ENCODE peak calls at places on chromosome 3, in four cellular contexts. H is K562, Z is GM12878, D is HepG2. K is an unnamed sample.

GRCh38 chr3:133393691-133394474 is 6.0 kb upstream of the BFSP2 start:
- DNase-seq in H (no peak), Z (no peak), D (no peak), K (no peak)

GRCh38 chr3:186413615-186414415 is 51.8 kb upstream of the DGKG start:
- DNase-seq in H (no peak), Z (peak; percentile 17), D (no peak), K (peak; percentile 45)

GRCh38 chr3:52428151-52429005 is 16.5 kb downstream of the SEMA3G start:
- DNase-seq in H (peak; percentile 31), Z (no peak), D (peak; percentile 76), K (peak; percentile 38)

GRCh38 chr3:50616003-50616769 is 765 bp upstream of the MAPKAPK3 start:
- DNase-seq in H (peak; percentile 60), Z (no peak), D (peak; percentile 74), K (peak; percentile 91)

GRCh38 chr3:60588806-60589205 is 662.4 kb downstream of the FHIT start:
- DNase-seq in H (no peak), Z (no peak), D (no peak), K (no peak)

GRCh38 chr3:37054370-37054769 is 61.1 kb downstream of the MLH1 start:
- DNase-seq in H (no peak), Z (peak; percentile 32), D (no peak), K (no peak)

GRCh38 chr3:135965129-135965505 is 411 bp upstream of the PPP2R3A start:
- DNase-seq in H (no peak), Z (no peak), D (no peak), K (no peak)

GRCh38 chr3:160869825-160870224 is 113.8 kb downstream of the PPM1L start:
- DNase-seq in H (no peak), Z (no peak), D (no peak), K (no peak)

GRCh38 chr3:39809995-39810595 is 686 bp downstream of the MYRIP start:
- DNase-seq in H (no peak), Z (no peak), D (no peak), K (peak; percentile 36)

GRCh38 chr3:71251156-71251775 is 332.3 kb downstream of the FOXP1 start:
- DNase-seq in H (no peak), Z (no peak), D (peak; percentile 49), K (no peak)

DNA sequence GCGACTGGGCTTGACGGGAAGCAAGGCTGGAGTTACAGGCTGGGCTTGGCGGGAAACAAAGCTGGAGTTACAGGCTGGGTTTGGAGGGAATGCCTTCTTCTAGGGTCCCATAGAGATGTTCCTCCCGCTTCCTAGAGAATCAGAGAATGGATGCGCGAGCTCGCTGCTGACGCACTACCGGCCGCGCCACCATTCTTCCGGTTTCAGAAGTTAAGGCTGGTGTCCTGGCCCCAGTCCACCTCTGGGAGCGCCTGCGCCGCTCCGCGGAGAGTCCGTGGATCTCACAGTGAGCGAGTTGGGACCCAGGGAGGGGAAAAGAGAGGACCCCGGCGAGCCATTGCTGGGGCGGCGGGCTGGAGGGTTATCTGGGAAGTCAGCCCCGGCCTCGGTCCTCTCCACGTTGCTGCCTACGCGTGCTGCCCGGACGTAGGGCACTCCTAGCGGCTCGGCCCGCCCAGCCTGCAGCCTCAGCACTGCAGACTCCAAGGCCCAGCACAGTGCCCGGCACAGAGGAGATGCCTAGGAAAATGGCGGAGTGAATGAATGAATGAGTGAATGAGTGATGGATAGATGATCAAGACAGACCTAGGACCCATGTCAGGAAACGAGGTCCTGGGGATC is at the start of gene ZNF502:
- DNase-seq in H (peak; percentile 44), Z (no peak), D (no peak), K (peak; percentile 79)
- TF ChIP-seq NR2C2 in H (no peak), Z (no peak), D (no peak), K (no peak)

GRCh38 chr3:125594581-125595011 is 701 bp downstream of the OSBPL11 start:
- DNase-seq in H (no peak), Z (no peak), D (no peak), K (no peak)

GRCh38 chr3:125593991-125594574 is 1.2 kb downstream of the OSBPL11 start:
- DNase-seq in H (no peak), Z (no peak), D (no peak), K (no peak)

GRCh38 chr3:125589743-125590142 is 5.6 kb downstream of the OSBPL11 start:
- DNase-seq in H (no peak), Z (no peak), D (no peak), K (no peak)

GRCh38 chr3:125587039-125587664 is 8.1 kb downstream of the OSBPL11 start:
- DNase-seq in H (no peak), Z (no peak), D (no peak), K (no peak)

GRCh38 chr3:125591116-125591755 is 4.1 kb downstream of the OSBPL11 start:
- DNase-seq in H (no peak), Z (no peak), D (no peak), K (no peak)
- TF ChIP-seq NR2C2 in H (no peak), Z (no peak), D (no peak), K (no peak)

DNA sequence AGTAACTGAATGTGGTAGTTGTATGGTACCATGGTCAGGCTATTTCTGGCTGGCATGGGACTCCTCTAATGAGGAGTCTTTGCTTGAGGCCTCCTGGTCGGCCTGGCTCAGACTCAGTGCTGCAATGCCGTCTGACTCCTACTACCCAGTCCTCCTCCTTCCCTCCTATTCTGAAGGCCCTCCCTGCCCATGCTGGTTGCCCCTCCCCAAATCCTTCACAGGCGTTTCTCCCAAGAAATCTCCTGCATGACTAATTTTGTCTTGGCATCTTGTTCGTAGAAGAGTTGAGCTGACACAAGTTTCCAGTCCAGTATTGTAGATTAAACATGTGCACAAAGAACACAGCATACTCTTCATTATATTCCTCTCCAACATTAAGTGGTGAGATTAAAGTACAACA is 115.5 kb downstream of the NFKBIZ start:
- DNase-seq in H (no peak), Z (no peak), D (no peak), K (peak; percentile 15)
- TF ChIP-seq NR2C2 in H (no peak), Z (no peak), D (no peak), K (no peak)

DNA sequence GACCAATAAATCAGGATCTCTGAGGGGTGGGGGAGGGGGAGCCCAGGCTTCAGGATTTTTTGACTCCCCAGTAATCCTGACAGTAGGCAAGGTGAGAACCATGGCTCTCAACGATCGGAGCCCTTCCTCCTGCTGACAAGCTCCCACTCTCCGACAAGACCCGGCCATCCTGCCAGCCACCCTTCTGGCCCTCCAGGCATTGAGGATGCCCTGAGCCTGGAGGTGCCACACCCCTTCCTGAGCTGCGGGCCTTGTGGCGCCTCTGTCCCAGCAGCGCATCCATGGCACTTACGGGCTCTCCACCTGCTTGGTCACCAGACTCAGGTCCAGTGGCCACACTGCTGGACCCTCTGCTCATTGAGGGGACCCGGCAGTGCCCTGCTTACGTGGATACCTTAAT is 46.0 kb downstream of the MGLL start:
- DNase-seq in H (no peak), Z (no peak), D (no peak), K (no peak)
- TF ChIP-seq NR2C2 in H (no peak), Z (no peak), D (no peak), K (no peak)

DNA sequence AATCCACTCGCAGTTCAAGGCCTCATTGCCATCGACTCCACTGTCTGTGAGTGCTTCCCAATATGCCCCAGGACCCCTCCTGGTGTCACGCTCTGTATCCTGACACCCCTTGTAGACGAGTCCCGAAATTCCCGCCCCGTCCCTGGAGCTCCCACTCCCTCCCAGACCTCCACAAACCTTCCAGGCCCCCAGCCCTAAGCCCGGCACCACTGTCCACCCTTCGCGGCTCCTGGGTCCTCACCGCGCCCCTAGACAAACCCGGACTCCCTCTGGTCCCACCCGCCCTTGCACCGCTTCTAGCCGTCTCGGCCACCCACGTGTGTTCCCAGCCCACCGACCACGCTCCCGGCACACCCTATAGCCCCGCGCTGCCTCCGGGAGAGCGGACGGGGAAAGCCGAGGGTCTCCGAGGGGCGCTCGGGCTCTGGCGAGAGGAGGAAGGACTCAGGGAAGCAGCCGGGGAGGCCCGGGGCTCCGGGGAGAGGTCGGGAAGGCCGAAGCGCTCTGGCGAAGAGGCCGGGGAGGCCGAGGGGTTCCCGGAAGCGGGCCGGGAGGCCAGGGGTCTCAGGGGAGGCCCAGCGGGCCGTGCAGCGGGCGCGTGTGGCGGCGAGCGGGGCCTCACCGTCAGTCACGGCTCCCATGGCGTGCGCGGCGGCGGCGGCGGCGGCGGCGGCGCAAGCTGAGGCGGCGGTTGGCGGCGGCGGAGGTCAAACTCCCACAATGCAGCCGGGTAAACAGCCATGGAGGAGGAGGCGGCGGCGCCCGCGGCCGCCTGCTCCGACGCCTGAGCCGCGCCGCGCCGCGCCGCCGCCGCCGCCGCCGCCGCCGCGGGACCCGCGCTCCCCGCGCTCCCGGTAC is at the start of the genes ATXN7 and THOC7:
- DNase-seq in H (peak; percentile 76), Z (no peak), D (peak; percentile 24), K (peak; percentile 66)
- TF ChIP-seq NR2C2 in H (peak; percentile 90), Z (no peak), D (peak; percentile 70), K (no peak)

GRCh38 chr3:128855574-128855973 is 23.8 kb upstream of the ACAD9 start:
- DNase-seq in H (no peak), Z (no peak), D (no peak), K (no peak)

GRCh38 chr3:128858167-128858566 is 21.3 kb upstream of the ACAD9 start:
- DNase-seq in H (no peak), Z (no peak), D (no peak), K (no peak)

GRCh38 chr3:128851601-128852000 is 27.8 kb upstream of the ACAD9 start:
- DNase-seq in H (no peak), Z (no peak), D (no peak), K (no peak)

GRCh38 chr3:128853826-128854225 is 25.6 kb upstream of the ACAD9 start:
- DNase-seq in H (no peak), Z (no peak), D (no peak), K (no peak)

DNA sequence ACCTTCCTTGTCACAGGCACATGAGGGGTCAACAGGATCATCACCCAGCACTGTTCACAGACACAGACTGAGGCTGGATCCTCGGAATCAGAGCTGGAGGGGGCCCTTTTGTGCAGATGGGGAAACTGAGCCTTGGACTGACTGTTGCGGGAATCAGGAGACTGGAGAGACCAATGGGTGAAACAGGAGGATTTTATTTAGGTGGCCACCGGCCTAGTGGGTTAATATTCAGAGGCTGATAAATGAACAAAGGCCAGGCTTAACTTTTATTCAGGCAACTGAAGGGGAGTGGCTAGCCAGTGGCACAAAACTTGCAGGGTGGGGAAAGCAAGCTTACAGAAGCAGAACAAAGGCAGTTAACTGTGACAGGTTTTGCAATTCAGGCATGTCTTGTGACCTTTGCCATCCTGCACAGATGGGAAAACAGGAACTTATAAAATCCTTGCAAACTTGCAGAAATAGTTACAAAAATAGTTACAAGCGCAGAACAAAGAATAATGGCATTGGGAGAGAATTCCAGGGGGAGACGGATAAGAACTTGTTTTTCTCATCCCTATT is 25.0 kb upstream of the ACAD9 start:
- DNase-seq in H (no peak), Z (no peak), D (no peak), K (no peak)
- TF ChIP-seq NR2C2 in H (no peak), Z (no peak), D (no peak), K (no peak)

DNA sequence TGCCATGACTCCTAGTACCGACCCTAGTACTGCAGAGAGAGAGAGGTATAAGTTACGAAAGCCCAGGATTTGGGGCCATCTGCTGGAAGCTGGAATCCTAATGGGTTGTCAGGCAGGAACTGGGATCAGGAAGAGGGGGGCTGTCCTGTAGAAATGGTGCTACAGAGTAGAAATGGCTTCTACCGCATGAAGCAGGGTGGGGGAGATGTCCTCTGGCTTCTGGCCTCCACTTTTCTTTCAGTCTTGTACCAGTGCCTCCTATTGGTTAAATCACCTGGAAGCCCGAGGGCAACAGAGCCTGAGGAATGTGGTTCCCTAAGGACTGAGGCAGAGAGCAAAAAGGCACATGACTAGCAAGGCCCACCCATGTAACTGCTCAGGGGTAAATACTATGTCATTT is 20.4 kb upstream of the MITF start:
- DNase-seq in H (no peak), Z (no peak), D (no peak), K (peak; percentile 21)
- TF ChIP-seq NR2C2 in H (no peak), Z (no peak), D (no peak), K (no peak)